ENCODE peak calls at places on chromosomes 6 and 20, in six cellular contexts. J is activated naive CD8-positive, alpha-beta T cell treated with anti-CD3 and anti-CD28 coated beads, Interleukin-2, amount 50 U/mL, for 24 hours; W is spleen; U is HT1080; T is cardiac fibroblast; V is activated B cell treated with CpG ODN at 0.5 μM for 24 hours. R is an unnamed sample.

GRCh38 chr20:22511943-22512910 is 72.1 kb downstream of the FOXA2 start:
- DNase-seq in J (no peak), T (peak; percentile 3), U (peak; percentile 91), V (no peak), W (no peak), R (no peak)

GRCh38 chr6:30091577-30092381 is 16.2 kb upstream of the RNF39 start:
- DNase-seq in W (no peak), T (peak; percentile 67), V (no peak), J (no peak), U (peak; percentile 64), R (no peak)

GRCh38 chr6:100881707-100882040 is 545 bp upstream of the ASCC3 start:
- DNase-seq in U (no peak), W (no peak), V (no peak), J (no peak), T (peak; percentile 20), R (no peak)

GRCh38 chr6:166078294-166078693 is 89.4 kb downstream of the TBXT start:
- DNase-seq in V (no peak), U (peak; percentile 69), T (peak; percentile 69), J (no peak), W (no peak), R (no peak)

GRCh38 chr20:59382907-59383306 is 82.5 kb downstream of the EDN3 start:
- DNase-seq in W (no peak), U (no peak), V (no peak), J (no peak), T (no peak), R (no peak)

GRCh38 chr6:166640342-166641043 is 13.4 kb upstream of the RPS6KA2 start:
- DNase-seq in V (no peak), U (no peak), W (peak; percentile 85), T (peak; percentile 30), J (peak; percentile 14), R (no peak)

GRCh38 chr6:130575971-130576370 is 210.2 kb downstream of the TMEM200A start:
- DNase-seq in U (no peak), T (no peak), V (no peak), J (peak; percentile 46), W (peak; percentile 67), R (peak; percentile 83)

GRCh38 chr6:56540232-56540631 is 102.5 kb downstream of the DST start:
- DNase-seq in T (no peak), V (no peak), J (no peak), U (no peak), W (no peak), R (no peak)

GRCh38 chr6:99521557-99522286 is 6.5 kb upstream of the USP45 start:
- DNase-seq in J (no peak), V (no peak), W (no peak), U (peak; percentile 38), T (peak; percentile 78), R (no peak)

GRCh38 chr6:78513856-78514255 is 353.5 kb upstream of the IRAK1BP1 start:
- DNase-seq in W (no peak), U (no peak), T (no peak), V (no peak), J (no peak), R (no peak)

GRCh38 chr20:13245250-13245723 is 24.2 kb downstream of the ISM1 start:
- DNase-seq in W (no peak), T (no peak), V (no peak), U (no peak), J (no peak), R (no peak)

GRCh38 chr6:16313732-16314131 is 75.3 kb downstream of the GMPR start:
- DNase-seq in T (no peak), V (no peak), W (no peak), J (no peak), U (no peak), R (no peak)

GRCh38 chr6:169950558-169950957 is 199.1 kb downstream of the ERMARD start:
- DNase-seq in V (peak; percentile 9), W (no peak), T (peak; percentile 19), U (no peak), J (no peak), R (peak; percentile 58)

GRCh38 chr6:168927026-168927425 is 326.6 kb downstream of the THBS2 start:
- DNase-seq in J (no peak), W (no peak), T (no peak), V (no peak), U (no peak), R (no peak)

GRCh38 chr20:58141971-58142842 is 86.2 kb downstream of the ANKRD60 start:
- DNase-seq in V (no peak), W (no peak), J (no peak), U (no peak), T (no peak), R (no peak)

GRCh38 chr20:61556116-61556515 is 304.1 kb downstream of the CDH4 start:
- DNase-seq in W (no peak), J (no peak), V (no peak), U (peak; percentile 92), T (peak; percentile 32), R (no peak)

GRCh38 chr6:28810655-28811053 is 113.1 kb downstream of the TRIM27 start:
- DNase-seq in U (no peak), J (no peak), V (no peak), W (no peak), T (no peak), R (no peak)

GRCh38 chr20:62346398-62347150 is 20.5 kb downstream of the LAMA5 start:
- DNase-seq in W (no peak), J (no peak), T (no peak), V (no peak), U (no peak), R (no peak)

GRCh38 chr20:11117808-11118528 is 444.2 kb upstream of the JAG1 start:
- DNase-seq in T (peak; percentile 53), U (peak; percentile 93), J (no peak), W (no peak), V (no peak), R (no peak)

GRCh38 chr20:12058201-12058600 is 140.5 kb downstream of the BTBD3 start:
- DNase-seq in V (no peak), W (no peak), T (peak; percentile 53), J (no peak), U (no peak), R (no peak)

GRCh38 chr20:58833921-58834320 is 16.8 kb downstream of the GNAS-AS1 start:
- DNase-seq in T (no peak), U (no peak), W (peak; percentile 22), J (no peak), V (no peak), R (no peak)

GRCh38 chr6:49980898-49981297 is 11.5 kb upstream of the DEFB113 start:
- DNase-seq in U (peak; percentile 66), J (no peak), V (no peak), W (no peak), T (no peak), R (no peak)

GRCh38 chr20:40522405-40522804 is 166.6 kb downstream of the MAFB start:
- DNase-seq in U (no peak), T (no peak), W (no peak), J (no peak), V (no peak), R (no peak)

GRCh38 chr6:90284236-90284744 is 12.4 kb downstream of the BACH2 start:
- DNase-seq in W (no peak), J (peak; percentile 64), T (peak; percentile 77), U (peak; percentile 93), V (no peak), R (peak; percentile 82)

GRCh38 chr20:41182296-41183212 is 45.2 kb downstream of the PLCG1 start:
- DNase-seq in U (no peak), V (peak; percentile 9), T (no peak), W (peak; percentile 59), J (no peak), R (no peak)

R was measured in activated CD8-positive, alpha-beta T cell treated with anti-CD3 and anti-CD28 coated beads for 36 hours.